ENCODE peak calls at places on chromosomes 11 and 22, in seven cellular contexts. V is kidney; F is psoas muscle; Q is tibial artery; S is A549; A is CD8-positive, alpha-beta memory T cell; H is cardiac fibroblast. N is an unnamed sample.

GRCh38 chr11:96199563-96200025 is 143.4 kb downstream of the MAML2 start:
- DNase-seq in Q (no peak), A (no peak), S (no peak), H (peak; percentile 88), F (no peak), V (no peak), N (no peak)

GRCh38 chr22:32202539-32203180 is 2.2 kb downstream of the RFPL2 start:
- DNase-seq in S (peak; percentile 78), F (no peak), H (peak; percentile 45), A (no peak), Q (no peak), V (no peak), N (peak; percentile 79)

GRCh38 chr11:4211991-4212390 is 117.4 kb downstream of the RRM1 start:
- DNase-seq in F (no peak), S (no peak), H (no peak), Q (no peak), V (no peak), A (no peak), N (peak; percentile 79)

GRCh38 chr11:88353386-88353785 is 15.8 kb upstream of the CTSC start:
- DNase-seq in V (no peak), S (no peak), A (no peak), F (no peak), Q (no peak), H (no peak), N (no peak)

GRCh38 chr22:20175597-20175900 is 24.7 kb upstream of the CCDC188 start:
- DNase-seq in Q (no peak), F (no peak), A (no peak), H (no peak), V (no peak), S (peak; percentile 11), N (no peak)

GRCh38 chr11:29119691-29120328 is 897.0 kb downstream of the KCNA4 start:
- DNase-seq in Q (no peak), S (peak; percentile 86), A (no peak), V (no peak), F (no peak), H (peak; percentile 73), N (no peak)

GRCh38 chr11:35121326-35121865 is 17.6 kb upstream of the CD44 start:
- DNase-seq in S (no peak), V (no peak), A (no peak), F (no peak), Q (no peak), H (no peak), N (no peak)

GRCh38 chr11:122069946-122070345 is 46.1 kb downstream of the BLID start:
- DNase-seq in Q (peak; percentile 87), V (peak; percentile 67), S (peak; percentile 33), H (peak; percentile 92), F (peak; percentile 57), A (no peak), N (peak; percentile 25)

GRCh38 chr11:60502221-60502775 is 9.7 kb downstream of the MS4A12 start:
- DNase-seq in Q (no peak), F (no peak), H (no peak), S (no peak), V (no peak), A (no peak), N (no peak)

GRCh38 chr11:46404476-46405017 is 13.0 kb upstream of the CHRM4 start:
- DNase-seq in Q (no peak), A (no peak), H (peak; percentile 18), F (no peak), S (no peak), V (peak; percentile 37), N (no peak)

GRCh38 chr22:39243443-39244072 is 1.2 kb downstream of the PDGFB start:
- DNase-seq in V (no peak), A (no peak), H (no peak), Q (no peak), S (peak; percentile 45), F (no peak), N (peak; percentile 90)

GRCh38 chr11:111387318-111387863 is 8.3 kb upstream of the POU2AF1 start:
- DNase-seq in A (no peak), F (peak; percentile 56), Q (no peak), H (no peak), V (no peak), S (no peak), N (no peak)

GRCh38 chr11:119223856-119224255 is 17.7 kb downstream of the CBL start:
- DNase-seq in V (no peak), S (no peak), A (no peak), H (no peak), F (no peak), Q (no peak), N (no peak)

GRCh38 chr11:68763181-68763721 is 11.9 kb upstream of the TESMIN start:
- DNase-seq in V (no peak), A (no peak), Q (no peak), S (no peak), H (no peak), F (no peak), N (peak; percentile 65)

GRCh38 chr22:36405671-36406070 is 17.9 kb upstream of the MYH9 start:
- DNase-seq in A (peak; percentile 58), Q (peak; percentile 70), F (no peak), V (no peak), S (no peak), H (peak; percentile 57), N (peak; percentile 21)

GRCh38 chr11:13228569-13228968 is 49.0 kb upstream of the BMAL1 start:
- DNase-seq in Q (no peak), V (no peak), F (no peak), S (no peak), H (no peak), A (no peak), N (no peak)

GRCh38 chr22:38176170-38176741 is 5.4 kb downstream of the PLA2G6 start:
- DNase-seq in F (peak; percentile 97), Q (peak; percentile 86), V (peak; percentile 92), S (no peak), H (peak; percentile 93), A (no peak), N (no peak)

GRCh38 chr22:19921544-19922081 is 20.0 kb upstream of the COMT start:
- DNase-seq in H (no peak), Q (no peak), A (no peak), S (no peak), F (no peak), V (peak; percentile 10), N (no peak)

GRCh38 chr22:17366830-17367229 is 2.4 kb upstream of the CECR2 start:
- DNase-seq in Q (no peak), A (no peak), H (peak; percentile 53), F (peak; percentile 75), V (no peak), S (peak; percentile 33), N (peak; percentile 79)
- H3K4me3 ChIP-seq in Q (no peak overlapping the region), A (no peak overlapping the region), H (no peak overlapping the region), F (peak overlapping the region; percentile 92), V (no peak overlapping the region), S (no peak overlapping the region), N (peak overlapping the region; percentile 75)

GRCh38 chr11:1309498-1310314 is at the start of gene TOLLIP:
- DNase-seq in V (peak; percentile 99), H (peak; percentile 93), F (peak; percentile 99), Q (peak; percentile 98), A (peak; percentile 98), S (peak; percentile 92), N (peak; percentile 100)

GRCh38 chr11:1310315-1310687 is 869 bp upstream of the TOLLIP start:
- DNase-seq in A (no peak), S (no peak), H (no peak), Q (no peak), F (no peak), V (no peak), N (no peak)

GRCh38 chr11:1307998-1308744 is 1.3 kb downstream of the TOLLIP start:
- DNase-seq in H (no peak), V (no peak), A (no peak), Q (no peak), S (no peak), F (no peak), N (peak; percentile 33)

GRCh38 chr11:1308745-1309497 is 511 bp downstream of the TOLLIP start:
- DNase-seq in S (no peak), F (no peak), H (no peak), A (no peak), Q (peak; percentile 72), V (peak; percentile 83), N (peak; percentile 96)

GRCh38 chr11:1310772-1311468 is 1.5 kb upstream of the TOLLIP start:
- DNase-seq in S (no peak), Q (no peak), A (peak; percentile 55), F (no peak), V (no peak), H (no peak), N (peak; percentile 64)
- H3K4me3 ChIP-seq in S (no peak overlapping the region), Q (no peak overlapping the region), A (peak overlapping the region; percentile 83), F (peak overlapping the region; percentile 81), V (peak overlapping the region; percentile 81), H (no peak overlapping the region), N (no peak overlapping the region)

GRCh38 chr22:41913040-41913719 is 1.7 kb downstream of the SHISA8 start:
- DNase-seq in S (no peak), F (no peak), V (no peak), H (no peak), A (no peak), Q (no peak), N (no peak)

GRCh38 chr22:41915035-41915782 is at the start of gene SHISA8:
- DNase-seq in F (peak; percentile 66), A (peak; percentile 51), Q (no peak), H (peak; percentile 56), V (no peak), S (no peak), N (peak; percentile 82)

GRCh38 chr22:41915783-41916493 is 1.1 kb upstream of the SHISA8 start:
- DNase-seq in H (no peak), A (no peak), S (no peak), V (no peak), F (no peak), Q (no peak), N (peak; percentile 55)

GRCh38 chr22:41913842-41914534 is 886 bp downstream of the SHISA8 start:
- DNase-seq in V (no peak), S (no peak), H (no peak), A (no peak), F (no peak), Q (no peak), N (peak; percentile 92)

DNA sequence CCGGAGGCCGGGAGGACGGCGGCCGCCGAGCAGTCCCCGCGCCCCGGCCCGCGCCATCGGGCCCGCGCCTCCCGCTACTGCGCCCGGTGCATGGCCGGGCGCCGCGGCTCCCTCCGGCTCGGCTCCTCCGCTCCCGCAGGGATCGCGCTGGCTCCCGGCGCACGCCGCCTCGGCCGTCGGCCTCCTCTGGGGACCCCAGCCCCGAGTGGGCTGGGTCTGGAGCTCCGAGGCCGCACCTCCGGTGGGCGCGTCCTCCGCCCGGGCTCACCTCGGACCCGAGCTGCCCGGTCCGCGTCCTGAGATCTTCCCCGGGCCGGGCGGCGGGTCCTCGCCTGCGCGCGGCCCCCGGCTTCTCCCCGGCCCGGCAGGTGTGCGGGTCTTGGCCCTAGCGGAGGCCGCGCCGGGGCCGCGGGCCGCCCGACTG is 251 bp downstream of the SHISA8 start:
- DNase-seq in S (no peak), V (no peak), F (no peak), Q (no peak), H (no peak), A (no peak), N (peak; percentile 91)
- H3K4me3 ChIP-seq in S (peak overlapping the region; percentile 63), V (no peak overlapping the region), F (peak overlapping the region; percentile 57), Q (peak overlapping the region; percentile 31), H (no peak overlapping the region), A (no peak overlapping the region), N (peak overlapping the region; percentile 54)

DNA sequence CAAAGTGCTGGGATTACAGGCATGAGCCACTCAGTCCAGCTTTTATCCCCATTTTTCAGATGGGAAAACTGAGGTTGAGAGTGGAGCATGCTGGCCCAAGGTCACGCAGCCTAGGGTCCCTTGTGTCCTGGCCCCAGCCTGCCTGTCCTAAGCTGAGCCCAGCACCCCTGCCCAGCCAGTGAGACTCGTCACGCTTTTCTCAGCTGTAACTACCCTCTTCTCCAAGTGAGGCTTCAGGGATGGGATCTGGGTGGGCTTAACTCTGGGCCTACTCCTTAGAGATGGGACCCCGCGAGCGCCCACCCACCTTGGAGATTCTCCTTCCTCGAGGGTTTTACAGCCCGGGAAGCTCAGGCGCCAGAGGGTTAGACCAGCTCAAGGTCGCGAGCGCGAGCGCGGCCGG is 390 bp upstream of the TMEM151A start:
- DNase-seq in A (no peak), F (no peak), V (peak; percentile 78), H (no peak), S (no peak), Q (no peak), N (no peak)
- H3K4me3 ChIP-seq in A (no peak overlapping the region), F (peak overlapping the region; percentile 65), V (no peak overlapping the region), H (no peak overlapping the region), S (peak overlapping the region; percentile 65), Q (no peak overlapping the region), N (peak overlapping the region; percentile 49)

N was measured in H7.